ENCODE peak calls at places on chromosomes 13 and 19, in ten cellular contexts. F is fibroblast of lung; O is M059J; I is LHCN-M2; N is H9; D is colonic mucosa; Y is kidney epithelial cell; U is uterus; Q is activated CD4-positive, alpha-beta T cell treated with anti-CD3 and anti-CD28 coated beads, Interleukin-2, amount 10 ng/mL, durations not matched to agents 7 days and 5 days; E is aorta. S is an unnamed sample.

GRCh38 chr19:33813391-33814101 is 16.9 kb downstream of the KCTD15 start:
- DNase-seq in F (no peak), O (no peak), I (no peak), N (no peak), D (no peak), Y (no peak), U (no peak), Q (no peak), E (peak; percentile 52), S (peak; percentile 70)

GRCh38 chr19:23512151-23512925 is 117.1 kb upstream of the ZNF91 start:
- DNase-seq in F (no peak), O (no peak), I (no peak), N (no peak), D (no peak), Y (no peak), U (no peak), Q (no peak), E (no peak), S (no peak)

GRCh38 chr19:38093154-38093553 is 130.9 kb downstream of the DPF1 start:
- DNase-seq in F (no peak), O (no peak), I (no peak), N (no peak), D (no peak), Y (no peak), U (no peak), Q (no peak), E (no peak), S (no peak)

GRCh38 chr13:102128216-102128800 is 273.5 kb downstream of the FGF14 start:
- DNase-seq in F (peak; percentile 84), O (peak; percentile 62), I (peak; percentile 13), N (no peak), D (no peak), Y (peak; percentile 85), U (no peak), Q (no peak), E (no peak), S (no peak)

GRCh38 chr13:93959796-93960533 is 519.5 kb downstream of the DCT start:
- DNase-seq in F (no peak), O (no peak), I (no peak), N (no peak), D (no peak), Y (no peak), U (no peak), Q (no peak), E (no peak), S (no peak)

GRCh38 chr19:49165865-49166301 is 8.3 kb downstream of the TRPM4 start:
- DNase-seq in F (no peak), O (no peak), I (no peak), N (peak; percentile 46), D (no peak), Y (no peak), U (no peak), Q (no peak), E (no peak), S (no peak)

GRCh38 chr19:17149393-17150135 is 65.6 kb upstream of the USE1 start:
- DNase-seq in F (no peak), O (no peak), I (no peak), N (no peak), D (peak; percentile 32), Y (no peak), U (no peak), Q (no peak), E (no peak), S (no peak)

GRCh38 chr19:7545295-7545694 is 9.8 kb downstream of the PNPLA6 start:
- DNase-seq in F (no peak), O (no peak), I (no peak), N (no peak), D (no peak), Y (no peak), U (no peak), Q (no peak), E (no peak), S (no peak)

GRCh38 chr13:87536899-87537298 is 134.3 kb upstream of the SLITRK5 start:
- DNase-seq in F (no peak), O (no peak), I (no peak), N (no peak), D (no peak), Y (no peak), U (no peak), Q (no peak), E (no peak), S (no peak)

GRCh38 chr13:113758651-113759524 is at the start of gene TMEM255B:
- DNase-seq in F (peak; percentile 62), O (peak; percentile 49), I (peak; percentile 55), N (peak; percentile 89), D (peak; percentile 92), Y (no peak), U (peak; percentile 88), Q (peak; percentile 73), E (peak; percentile 97), S (peak; percentile 97)

GRCh38 chr13:42041684-42042035 is 6.8 kb upstream of the DGKH start:
- DNase-seq in F (peak; percentile 71), O (peak; percentile 74), I (peak; percentile 75), N (peak; percentile 71), D (peak; percentile 71), Y (no peak), U (peak; percentile 51), Q (no peak), E (peak; percentile 80), S (peak; percentile 83)

GRCh38 chr19:14183741-14184395 is 22.1 kb downstream of the ADGRL1 start:
- DNase-seq in F (no peak), O (no peak), I (no peak), N (no peak), D (no peak), Y (no peak), U (no peak), Q (no peak), E (no peak), S (no peak)

GRCh38 chr13:113562085-113562749 is 22.3 kb upstream of the TFDP1 start:
- DNase-seq in F (peak; percentile 73), O (peak; percentile 29), I (peak; percentile 54), N (peak; percentile 87), D (peak; percentile 61), Y (no peak), U (peak; percentile 67), Q (peak; percentile 58), E (no peak), S (peak; percentile 87)

S was measured in posterior vena cava.